ENCODE peak calls at places on chromosomes 4 and X, in five cellular contexts. C, E, K, D and L are unnamed samples.

GRCh38 chr4:6021831-6022606 is 3.8 kb upstream of the C4orf50 start:
- DNase-seq in C (no peak), E (no peak), K (no peak), D (no peak), L (no peak)

GRCh38 chr4:4990857-4991540 is 28.3 kb downstream of the CYTL1 start:
- DNase-seq in C (no peak), E (peak; percentile 12), K (no peak), D (no peak), L (peak; percentile 28)

GRCh38 chr4:95215991-95216605 is 332.7 kb downstream of the UNC5C start:
- DNase-seq in C (no peak), E (no peak), K (no peak), D (no peak), L (no peak)

GRCh38 chr4:89939464-89939863 is 44.8 kb downstream of the MMRN1 start:
- DNase-seq in C (no peak), E (no peak), K (no peak), D (no peak), L (no peak)

GRCh38 chrX:134469481-134469880 is 9.5 kb downstream of the HPRT1 start:
- DNase-seq in C (no peak), E (no peak), K (no peak), D (no peak), L (no peak)

GRCh38 chrX:94058728-94059382 is 384.8 kb downstream of the FAM133A start:
- DNase-seq in C (peak; percentile 3), E (peak; percentile 3), K (no peak), D (no peak), L (no peak)

GRCh38 chr4:25861951-25862410 is 807 bp downstream of the SEL1L3 start:
- DNase-seq in C (no peak), E (no peak), K (no peak), D (peak; percentile 57), L (no peak)

GRCh38 chrX:37745835-37746234 is 34.0 kb upstream of the CYBB start:
- DNase-seq in C (no peak), E (no peak), K (no peak), D (no peak), L (no peak)

GRCh38 chr4:164700471-164700870 is 53.5 kb upstream of the SMIM31 start:
- DNase-seq in C (peak; percentile 28), E (no peak), K (no peak), D (peak; percentile 81), L (peak; percentile 56)

GRCh38 chr4:168483786-168484185 is 3.5 kb upstream of the DDX60L start:
- DNase-seq in C (no peak), E (no peak), K (no peak), D (no peak), L (no peak)

GRCh38 chrX:43750248-43750676 is 94.2 kb downstream of the MAOA start:
- DNase-seq in C (peak; percentile 57), E (peak; percentile 37), K (no peak), D (peak; percentile 43), L (peak; percentile 31)

GRCh38 chrX:39453847-39454645 is 643.7 kb downstream of the BCOR start:
- DNase-seq in C (no peak), E (no peak), K (no peak), D (no peak), L (no peak)

GRCh38 chrX:40950546-40950945 is 134.7 kb upstream of the USP9X start:
- DNase-seq in C (no peak), E (no peak), K (no peak), D (peak; percentile 47), L (no peak)

GRCh38 chrX:95076449-95076848 is 1402.4 kb downstream of the FAM133A start:
- DNase-seq in C (peak; percentile 2), E (peak; percentile 3), K (no peak), D (no peak), L (no peak)

GRCh38 chr4:107035711-107036601 is at the start of gene DKK2:
- DNase-seq in C (no peak), E (no peak), K (no peak), D (peak; percentile 66), L (no peak)

GRCh38 chr4:101954975-101955678 is 164.6 kb downstream of the BANK1 start:
- DNase-seq in C (no peak), E (no peak), K (no peak), D (no peak), L (no peak)

GRCh38 chr4:99024481-99025275 is 29.2 kb downstream of the METAP1 start:
- DNase-seq in C (no peak), E (no peak), K (no peak), D (no peak), L (no peak)

GRCh38 chr4:113961322-113961698 is 18.1 kb downstream of the ARSJ start:
- DNase-seq in C (no peak), E (no peak), K (no peak), D (no peak), L (no peak)

GRCh38 chr4:183637461-183637860 is 21.5 kb downstream of the RWDD4 start:
- DNase-seq in C (no peak), E (no peak), K (no peak), D (no peak), L (no peak)

GRCh38 chrX:40415675-40416074 is 165.1 kb upstream of the ATP6AP2 start:
- DNase-seq in C (no peak), E (no peak), K (no peak), D (no peak), L (no peak)

GRCh38 chr4:73704314-73705055 is 35.9 kb upstream of the CXCL8 start:
- DNase-seq in C (peak; percentile 48), E (peak; percentile 28), K (no peak), D (no peak), L (peak; percentile 82)

GRCh38 chr4:77777135-77777777 is 41.9 kb downstream of the CNOT6L start:
- DNase-seq in C (no peak), E (no peak), K (no peak), D (no peak), L (no peak)

GRCh38 chr4:102518703-102519131 is 17.6 kb downstream of the NFKB1 start:
- DNase-seq in C (no peak), E (no peak), K (no peak), D (no peak), L (no peak)

GRCh38 chr4:1874207-1874606 is 3.0 kb downstream of the NSD2 start:
- DNase-seq in C (no peak), E (no peak), K (no peak), D (no peak), L (no peak)

GRCh38 chrX:53239474-53239873 is 14.5 kb upstream of the KDM5C start:
- DNase-seq in C (peak; percentile 35), E (peak; percentile 41), K (no peak), D (peak; percentile 49), L (no peak)

GRCh38 chr4:154416183-154416543 is 75.4 kb downstream of the DCHS2 start:
- DNase-seq in C (peak; percentile 10), E (peak; percentile 15), K (no peak), D (peak; percentile 69), L (no peak)

GRCh38 chr4:186643501-186644315 is 79.9 kb downstream of the FAT1 start:
- DNase-seq in C (peak; percentile 94), E (no peak), K (no peak), D (no peak), L (no peak)

GRCh38 chr4:55247521-55247920 is 98.5 kb upstream of the SRD5A3 start:
- DNase-seq in C (no peak), E (no peak), K (no peak), D (no peak), L (no peak)

GRCh38 chr4:94635172-94635571 is 122.6 kb upstream of the BMPR1B start:
- DNase-seq in C (no peak), E (no peak), K (no peak), D (no peak), L (no peak)

GRCh38 chrX:17005712-17006372 is 59.4 kb downstream of the REPS2 start:
- DNase-seq in C (no peak), E (no peak), K (no peak), D (no peak), L (no peak)

GRCh38 chr4:138310991-138311390 is 68.8 kb upstream of the SLC7A11 start:
- DNase-seq in C (no peak), E (no peak), K (no peak), D (no peak), L (no peak)

GRCh38 chr4:79831119-79831528 is 241.9 kb downstream of the ANTXR2 start:
- DNase-seq in C (no peak), E (no peak), K (no peak), D (no peak), L (no peak)

GRCh38 chr4:3639613-3640586 is 107.7 kb upstream of the LRPAP1 start:
- DNase-seq in C (no peak), E (no peak), K (no peak), D (no peak), L (no peak)
- H3K4me3 ChIP-seq in C (no peak overlapping the region), E (no peak overlapping the region), K (no peak overlapping the region), D (no peak overlapping the region), L (no peak overlapping the region)

GRCh38 chrX:54483946-54484345 is 12.1 kb downstream of the FGD1 start:
- DNase-seq in C (no peak), E (no peak), K (no peak), D (no peak), L (no peak)

GRCh38 chrX:54484666-54485065 is 11.4 kb downstream of the FGD1 start:
- DNase-seq in C (no peak), E (no peak), K (no peak), D (no peak), L (no peak)

GRCh38 chrX:54482839-54483593 is 13.0 kb downstream of the FGD1 start:
- DNase-seq in C (no peak), E (no peak), K (no peak), D (peak; percentile 57), L (no peak)

GRCh38 chrX:54479471-54480122 is 16.4 kb downstream of the FGD1 start:
- DNase-seq in C (no peak), E (no peak), K (no peak), D (peak; percentile 53), L (no peak)

GRCh38 chrX:54481751-54482150 is 14.3 kb downstream of the FGD1 start:
- DNase-seq in C (no peak), E (peak; percentile 23), K (no peak), D (no peak), L (no peak)
- TF ChIP-seq CEBPB in C (no peak), E (no peak), K (no peak), D (no peak), L (no peak)

DNA sequence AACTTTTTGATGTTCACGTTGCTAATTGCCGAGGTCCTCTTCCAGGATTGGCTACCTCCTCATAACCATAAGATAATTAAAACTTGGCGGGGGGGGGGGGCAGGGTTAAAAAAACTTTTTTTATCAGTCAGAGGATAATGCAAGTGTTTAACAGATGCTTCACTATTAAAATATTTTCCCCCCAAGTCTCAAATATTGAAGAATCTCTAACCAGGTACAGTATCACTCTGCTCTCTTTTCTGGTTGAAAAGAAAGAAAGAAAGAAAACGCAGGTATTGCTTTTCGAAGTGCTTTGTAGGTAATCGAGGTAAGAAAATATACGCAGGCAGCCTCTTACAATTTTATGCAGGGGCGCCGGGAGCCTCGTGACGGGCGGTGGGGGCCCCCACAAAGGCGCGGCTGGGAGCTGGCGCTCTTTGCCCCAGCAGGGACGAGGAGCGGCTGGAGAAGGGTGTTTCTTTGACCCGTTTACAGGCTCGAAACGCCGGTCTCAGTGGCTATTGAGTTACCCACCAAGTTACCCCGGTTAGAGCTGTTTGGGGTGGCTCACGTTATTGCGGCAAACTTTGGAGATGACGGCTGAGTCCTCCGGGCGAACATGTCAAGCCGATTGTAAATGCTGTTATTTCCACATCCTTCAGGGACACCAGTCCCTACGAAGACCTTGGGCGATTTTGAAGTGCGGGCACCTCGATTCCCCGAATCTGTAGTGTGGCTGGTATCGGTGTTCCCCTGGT is 465 bp upstream of the HAND2 start:
- DNase-seq in C (no peak), E (no peak), K (no peak), D (no peak), L (no peak)
- TF ChIP-seq EZH2 in C (no peak), E (no peak), K (no peak), D (no peak), L (no peak)

GRCh38 chrX:71622347-71623104 is 4.2 kb upstream of the CXCR3 start:
- DNase-seq in C (peak; percentile 58), E (peak; percentile 23), K (peak; percentile 68), D (peak; percentile 53), L (peak; percentile 19)
- H3K4me3 ChIP-seq in C (peak overlapping the region; percentile 21), E (no peak overlapping the region), K (no peak overlapping the region), D (no peak overlapping the region), L (no peak overlapping the region)

GRCh38 chr4:43251760-43252317 is 359.3 kb downstream of the GRXCR1 start:
- DNase-seq in C (no peak), E (no peak), K (no peak), D (no peak), L (no peak)
- TF ChIP-seq CEBPB in C (no peak), E (no peak), K (no peak), D (no peak), L (no peak)